ENCODE peak calls at places on chromosomes 13 and 19, in five cellular contexts. E is SK-N-SH, A is HCT116, Z is heart right ventricle, L is psoas muscle. Y is an unnamed sample.

GRCh38 chr19:6161271-6161850 is 25.9 kb downstream of the ACSBG2 start:
- DNase-seq in Z (peak), A (peak), E (peak), L (peak), Y (peak)

GRCh38 chr19:5001547-5002131 is 32.7 kb downstream of the KDM4B start:
- DNase-seq in A (peak), Z (no peak), L (no peak), E (peak), Y (no peak)

GRCh38 chr19:29119582-29119981 is 93.4 kb downstream of the UQCRFS1 start:
- DNase-seq in E (peak), A (no peak), L (no peak), Z (no peak), Y (no peak)

GRCh38 chr13:51902776-51903175 is 41.0 kb downstream of the CCDC70 start:
- DNase-seq in E (no peak), Z (no peak), L (no peak), A (no peak), Y (no peak)

GRCh38 chr13:60162096-60162495 is 1.6 kb downstream of the DIAPH3 start:
- DNase-seq in E (no peak), Z (no peak), A (no peak), L (no peak), Y (no peak)

GRCh38 chr13:37074703-37075102 is 15.2 kb upstream of the SUPT20H start:
- DNase-seq in E (peak), A (peak), L (no peak), Z (no peak), Y (no peak)

GRCh38 chr19:584240-585001 is 5.3 kb upstream of the HCN2 start:
- DNase-seq in E (peak), L (peak), A (no peak), Z (peak), Y (no peak)

GRCh38 chr13:52847682-52848432 is 583 bp downstream of the PCDH8 start:
- DNase-seq in Z (no peak), E (peak), L (no peak), A (no peak), Y (no peak)

GRCh38 chr13:49980266-49980665 is 16.6 kb upstream of the TRIM13 start:
- DNase-seq in E (no peak), A (no peak), Z (no peak), L (no peak), Y (no peak)

GRCh38 chr13:26719356-26719945 is 41.1 kb downstream of the GPR12 start:
- DNase-seq in A (no peak), L (no peak), Z (no peak), E (no peak), Y (peak)

GRCh38 chr13:85528578-85529215 is 270.5 kb downstream of the SLITRK6 start:
- DNase-seq in Z (no peak), A (no peak), L (no peak), E (no peak), Y (no peak)

GRCh38 chr19:3518669-3519068 is 12.6 kb downstream of the FZR1 start:
- DNase-seq in A (no peak), L (no peak), E (no peak), Z (no peak), Y (no peak)

GRCh38 chr13:114143806-114144605 is 11.6 kb upstream of the RASA3 start:
- DNase-seq in A (peak), E (peak), L (no peak), Z (no peak), Y (no peak)

GRCh38 chr13:36973621-36974268 is 25.4 kb downstream of the ALG5 start:
- DNase-seq in A (no peak), L (no peak), E (no peak), Z (no peak), Y (no peak)

GRCh38 chr19:32691952-32692726 is 518 bp downstream of the NUDT19 start:
- DNase-seq in Z (peak), A (no peak), L (peak), E (peak), Y (peak)

GRCh38 chr19:53597023-53597422 is 34.8 kb upstream of the DPRX start:
- DNase-seq in L (no peak), Z (no peak), A (no peak), E (no peak), Y (no peak)

GRCh38 chr13:49498211-49498610 is 2.5 kb downstream of the PHF11 start:
- DNase-seq in A (no peak), Z (no peak), L (no peak), E (no peak), Y (no peak)

GRCh38 chr13:30711375-30711774 is 24.0 kb upstream of the ALOX5AP start:
- DNase-seq in A (no peak), E (no peak), L (no peak), Z (no peak), Y (peak)

GRCh38 chr19:50331187-50332013 is 2.2 kb upstream of the KCNC3 start:
- DNase-seq in Z (no peak), L (no peak), E (no peak), A (no peak), Y (no peak)

GRCh38 chr13:108993346-108993745 is 363.9 kb downstream of the MYO16 start:
- DNase-seq in L (no peak), E (no peak), A (no peak), Z (no peak), Y (no peak)

GRCh38 chr19:3006075-3006767 is 22.9 kb downstream of the TLE2 start:
- DNase-seq in L (no peak), A (peak), Z (no peak), E (no peak), Y (no peak)

GRCh38 chr19:18967358-18968146 is 26.5 kb upstream of the HOMER3 start:
- DNase-seq in L (peak), Z (peak), A (no peak), E (no peak), Y (no peak)

GRCh38 chr13:98528663-98529064 is 48.2 kb downstream of the STK24 start:
- DNase-seq in Z (no peak), L (no peak), A (no peak), E (no peak), Y (no peak)

GRCh38 chr13:58048670-58049069 is 417.1 kb downstream of the PCDH17 start:
- DNase-seq in L (no peak), E (no peak), Z (no peak), A (no peak), Y (no peak)

GRCh38 chr13:76646946-76647345 is 239.3 kb downstream of the KCTD12 start:
- DNase-seq in E (no peak), A (no peak), Z (no peak), L (no peak), Y (no peak)

GRCh38 chr13:21638319-21639282 is 32.3 kb upstream of the FGF9 start:
- DNase-seq in E (peak), L (no peak), A (no peak), Z (no peak), Y (no peak)

GRCh38 chr13:30908416-30908980 is 2.4 kb downstream of the MEDAG start:
- DNase-seq in A (no peak), Z (peak), E (peak), L (no peak), Y (no peak)

GRCh38 chr19:7852851-7853759 is 21.1 kb downstream of the PRR36 start:
- DNase-seq in L (peak), Z (peak), A (peak), E (peak), Y (no peak)

GRCh38 chr19:4374451-4375163 is 25.7 kb downstream of the SH3GL1 start:
- DNase-seq in A (peak), L (peak), E (no peak), Z (peak), Y (peak)

GRCh38 chr19:6667114-6667627 is 2.8 kb downstream of the TNFSF14 start:
- DNase-seq in A (no peak), E (no peak), Z (no peak), L (no peak), Y (no peak)

GRCh38 chr19:4969772-4970531 is 1.0 kb downstream of the KDM4B start:
- DNase-seq in L (no peak), A (no peak), E (peak), Z (no peak), Y (peak)

GRCh38 chr19:15467734-15468214 is 3.4 kb upstream of the RASAL3 start:
- DNase-seq in E (no peak), Z (no peak), A (no peak), L (no peak), Y (no peak)

GRCh38 chr13:109211616-109212015 is 574.8 kb downstream of the IRS2 start:
- DNase-seq in A (peak), L (no peak), E (peak), Z (no peak), Y (no peak)

GRCh38 chr13:114111577-114111976 is 20.8 kb downstream of the RASA3 start:
- DNase-seq in Z (no peak), L (peak), E (no peak), A (no peak), Y (no peak)

GRCh38 chr19:7751157-7751783 is 3.9 kb upstream of the CD209 start:
- DNase-seq in Z (no peak), E (no peak), A (no peak), L (no peak), Y (no peak)

GRCh38 chr19:39038098-39038497 is 5.7 kb upstream of the FBXO27 start:
- DNase-seq in L (no peak), A (peak), E (peak), Z (no peak), Y (no peak)

GRCh38 chr13:50979187-50979586 is 69.6 kb downstream of the RNASEH2B start:
- DNase-seq in E (no peak), L (no peak), Z (no peak), A (no peak), Y (no peak)

GRCh38 chr13:100815476-100816046 is 141.0 kb upstream of the TMTC4 start:
- DNase-seq in Z (no peak), E (no peak), A (no peak), L (no peak), Y (no peak)

GRCh38 chr13:112588490-112589297 is 741 bp upstream of the TUBGCP3 start:
- DNase-seq in A (no peak), L (no peak), E (no peak), Z (no peak), Y (no peak)

GRCh38 chr13:48126944-48127814 is 32.3 kb upstream of the MED4 start:
- DNase-seq in E (peak), L (peak), A (peak), Z (peak), Y (peak)

DNA sequence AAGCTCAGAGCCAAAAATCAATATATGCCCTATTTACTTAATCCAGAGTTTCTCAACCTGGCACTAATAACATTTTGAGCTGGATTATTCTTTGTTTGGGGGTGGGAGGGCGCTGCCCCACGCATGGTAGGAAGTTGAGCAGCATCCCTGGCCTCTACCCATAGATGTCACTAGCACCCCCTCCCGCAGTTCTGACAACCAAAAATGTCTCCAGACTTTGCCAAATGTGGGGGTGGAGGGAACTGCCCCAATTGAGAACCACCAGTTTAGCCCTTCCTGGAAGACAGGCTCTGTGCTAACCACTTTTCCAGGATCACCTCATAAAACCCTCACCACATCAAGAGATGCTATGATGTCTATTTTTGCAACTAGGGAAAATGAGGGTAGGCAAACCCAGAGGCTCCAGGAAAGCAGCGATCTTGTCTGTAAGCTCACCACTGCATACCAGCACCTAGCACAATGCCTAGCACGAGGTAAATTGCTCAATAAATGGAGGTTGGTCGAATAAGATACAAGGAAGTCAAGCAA is 1.1 kb downstream of the TRIR start:
- DNase-seq in Z (no peak), L (no peak), E (peak), A (no peak), Y (no peak)
- H3K27ac ChIP-seq in Z (peak), L (peak), E (peak), A (peak), Y (no peak)

DNA sequence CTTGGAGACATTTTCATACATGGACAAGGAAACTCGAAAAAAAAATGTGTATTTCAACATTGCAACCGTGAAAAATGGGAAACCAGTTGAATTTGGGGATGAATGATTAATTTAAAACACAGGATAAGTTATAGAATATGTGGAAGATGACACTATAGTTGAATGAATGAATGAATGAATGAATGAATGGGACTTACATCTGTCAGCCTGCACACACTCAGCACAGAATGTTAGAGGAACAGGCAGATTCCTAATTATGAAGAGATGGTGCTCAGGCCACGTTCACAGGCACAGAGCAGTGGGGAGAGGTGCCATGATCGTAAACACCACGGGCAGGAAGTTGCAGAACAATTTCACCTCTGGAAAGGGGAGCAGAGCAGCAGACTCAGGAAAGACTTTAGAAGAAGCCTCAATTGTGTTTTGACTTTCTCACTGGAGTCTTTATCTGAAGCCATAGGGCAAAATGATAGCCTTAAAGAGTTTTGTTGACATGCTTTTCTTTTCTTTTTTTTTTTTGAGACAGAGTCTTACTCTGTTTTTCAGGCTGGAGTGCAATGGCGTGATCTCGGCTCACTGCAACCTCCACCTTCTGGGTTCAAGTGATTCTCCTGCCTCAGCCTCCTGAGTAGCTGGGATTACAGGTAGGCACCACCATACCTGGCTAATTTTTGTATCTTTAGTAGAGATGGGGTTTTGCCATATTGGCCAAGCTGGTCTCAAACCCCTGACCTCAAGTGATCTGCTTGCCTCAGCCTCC is 4.9 kb upstream of the SULT2A1 start:
- DNase-seq in A (no peak), L (no peak), E (no peak), Z (no peak), Y (no peak)
- H3K4me3 ChIP-seq in A (no peak), L (no peak), E (no peak), Z (no peak), Y (no peak)

DNA sequence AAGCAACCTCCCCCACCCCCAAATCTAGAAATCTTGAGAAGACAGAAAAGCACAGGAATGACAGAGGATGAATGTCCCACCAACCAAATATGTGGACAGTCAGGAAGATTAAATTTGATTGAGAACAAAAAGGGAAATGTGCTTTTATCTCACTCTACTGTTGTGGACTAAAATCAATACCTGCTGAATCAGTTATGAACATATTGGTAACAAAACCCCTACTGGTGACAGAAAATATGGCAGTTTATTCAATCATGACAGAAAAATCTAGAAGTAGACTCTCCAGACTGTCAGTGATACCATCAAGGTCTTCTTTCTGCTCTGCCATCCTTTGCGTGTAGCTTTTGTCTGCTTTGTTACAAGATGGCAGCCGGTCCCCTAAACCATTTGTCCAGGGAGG is 35.2 kb downstream of the FAM216B start:
- DNase-seq in Z (no peak), L (no peak), A (no peak), E (no peak), Y (no peak)
- TF ChIP-seq CTCF in Z (no peak), L (no peak), A (peak), E (peak), Y (no peak)

DNA sequence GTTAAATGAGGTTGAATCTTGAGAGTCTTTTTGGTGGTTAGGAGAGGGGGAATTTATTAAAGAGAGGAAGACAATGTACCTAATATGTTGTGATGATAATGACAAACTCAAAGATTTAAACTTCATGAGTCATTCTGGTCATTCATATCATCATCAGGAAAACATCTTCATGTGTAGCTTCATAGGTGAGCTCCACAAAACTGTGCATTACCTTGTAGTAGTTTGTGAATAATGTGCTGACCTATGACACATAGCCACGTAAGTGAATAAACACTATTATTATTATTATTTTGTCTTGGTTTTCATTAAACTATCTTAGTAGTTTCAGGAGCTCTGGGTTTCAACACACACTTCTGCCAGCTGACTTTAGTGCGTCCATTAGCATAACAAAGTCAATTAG is 997 bp upstream of the GPC6 start:
- DNase-seq in Z (no peak), E (no peak), L (no peak), A (no peak), Y (no peak)
- H3K27ac ChIP-seq in Z (no peak), E (peak), L (no peak), A (no peak), Y (no peak)

Y was measured in coronary artery.